ENCODE peak calls at places on chromosomes 7 and 10, in ten cellular contexts. U is A549, E is stomach, D is tibial nerve, H is sigmoid colon, J is body of pancreas, Z is adrenal gland, N is Peyer's patch, V is spleen, P is prostate gland. W is an unnamed sample.
A peak's percentile ranks its signal among the peaks of the same experiment; 100 is the strongest.

GRCh38 chr10:76177945-76178344 is 746.5 kb downstream of the LRMDA start:
- DNase-seq in U (no peak), E (no peak), D (no peak), H (no peak), J (no peak), Z (no peak), N (no peak), V (no peak), P (no peak), W (no peak)

GRCh38 chr10:21927601-21928000 is 75.9 kb downstream of the DNAJC1 start:
- DNase-seq in U (no peak), E (no peak), D (no peak), H (no peak), J (no peak), Z (no peak), N (no peak), V (no peak), P (no peak), W (no peak)

GRCh38 chr7:128938524-128939074 is 872 bp downstream of the IRF5 start:
- DNase-seq in U (no peak), E (no peak), D (no peak), H (peak; percentile 65), J (peak; percentile 35), Z (no peak), N (peak; percentile 35), V (peak; percentile 88), P (no peak), W (no peak)

GRCh38 chr10:100014129-100014762 is 4.5 kb upstream of the DNMBP start:
- DNase-seq in U (no peak), E (no peak), D (no peak), H (no peak), J (no peak), Z (no peak), N (peak; percentile 35), V (no peak), P (no peak), W (no peak)

GRCh38 chr7:20598479-20599419 is 16.7 kb upstream of the ABCB5 start:
- DNase-seq in U (peak; percentile 33), E (no peak), D (no peak), H (no peak), J (no peak), Z (no peak), N (no peak), V (no peak), P (no peak), W (no peak)

GRCh38 chr10:108782411-108782810 is 1140.9 kb downstream of the XPNPEP1 start:
- DNase-seq in U (no peak), E (no peak), D (no peak), H (no peak), J (no peak), Z (no peak), N (no peak), V (no peak), P (no peak), W (no peak)

GRCh38 chr7:96118449-96119001 is 203.4 kb downstream of the SLC25A13 start:
- DNase-seq in U (no peak), E (no peak), D (no peak), H (no peak), J (no peak), Z (no peak), N (no peak), V (no peak), P (no peak), W (no peak)

GRCh38 chr7:80288175-80289122 is 153.8 kb downstream of the GNAI1 start:
- DNase-seq in U (no peak), E (no peak), D (no peak), H (no peak), J (no peak), Z (no peak), N (no peak), V (no peak), P (no peak), W (no peak)

GRCh38 chr7:102063736-102064135 is 222.9 kb upstream of the SH2B2 start:
- DNase-seq in U (peak; percentile 60), E (peak; percentile 66), D (no peak), H (peak; percentile 56), J (no peak), Z (no peak), N (no peak), V (no peak), P (no peak), W (no peak)

GRCh38 chr10:73871915-73872710 is 2.2 kb downstream of the CAMK2G start:
- DNase-seq in U (no peak), E (no peak), D (no peak), H (peak; percentile 80), J (no peak), Z (no peak), N (no peak), V (no peak), P (no peak), W (no peak)

GRCh38 chr7:116249969-116250553 is 39.7 kb downstream of the TES start:
- DNase-seq in U (peak; percentile 45), E (no peak), D (no peak), H (no peak), J (no peak), Z (no peak), N (no peak), V (no peak), P (no peak), W (no peak)

GRCh38 chr10:95517536-95518454 is 43.4 kb downstream of the SORBS1 start:
- DNase-seq in U (no peak), E (peak; percentile 58), D (no peak), H (no peak), J (peak; percentile 83), Z (no peak), N (no peak), V (no peak), P (no peak), W (no peak)

GRCh38 chr7:25259487-25260243 is 31.4 kb upstream of the NPVF start:
- DNase-seq in U (peak; percentile 38), E (peak; percentile 74), D (peak; percentile 22), H (peak; percentile 80), J (peak; percentile 84), Z (peak; percentile 68), N (peak; percentile 62), V (no peak), P (peak; percentile 50), W (no peak)

GRCh38 chr7:116950889-116951351 is 2.4 kb upstream of the ST7 start:
- DNase-seq in U (no peak), E (no peak), D (no peak), H (no peak), J (no peak), Z (no peak), N (no peak), V (no peak), P (no peak), W (no peak)

GRCh38 chr10:132445516-132446194 is 48.7 kb downstream of the PWWP2B start:
- DNase-seq in U (no peak), E (no peak), D (no peak), H (no peak), J (no peak), Z (no peak), N (no peak), V (peak; percentile 81), P (no peak), W (no peak)

GRCh38 chr10:132446195-132446581 is 49.2 kb downstream of the PWWP2B start:
- DNase-seq in U (no peak), E (no peak), D (no peak), H (no peak), J (no peak), Z (no peak), N (no peak), V (peak; percentile 88), P (no peak), W (no peak)

GRCh38 chr10:132447446-132448247 is 50.6 kb downstream of the PWWP2B start:
- DNase-seq in U (no peak), E (peak; percentile 69), D (no peak), H (no peak), J (peak; percentile 64), Z (peak; percentile 71), N (peak; percentile 69), V (peak; percentile 92), P (peak; percentile 68), W (peak; percentile 47)

GRCh38 chr10:132448248-132448731 is 51.3 kb downstream of the PWWP2B start:
- DNase-seq in U (peak; percentile 66), E (peak; percentile 91), D (peak; percentile 66), H (no peak), J (peak; percentile 86), Z (peak; percentile 89), N (peak; percentile 72), V (peak; percentile 92), P (no peak), W (peak; percentile 83)

GRCh38 chr10:132446661-132447445 is 49.9 kb downstream of the PWWP2B start:
- DNase-seq in U (peak; percentile 60), E (peak; percentile 84), D (no peak), H (no peak), J (peak; percentile 86), Z (peak; percentile 53), N (peak; percentile 78), V (peak; percentile 94), P (peak; percentile 49), W (peak; percentile 59)
- TF ChIP-seq POLR2A in U (peak; percentile 5), E (no peak), D (no peak), H (peak; percentile 43), J (peak; percentile 17), Z (no peak), N (peak; percentile 28), V (no peak), P (peak; percentile 52), W (no peak)

DNA sequence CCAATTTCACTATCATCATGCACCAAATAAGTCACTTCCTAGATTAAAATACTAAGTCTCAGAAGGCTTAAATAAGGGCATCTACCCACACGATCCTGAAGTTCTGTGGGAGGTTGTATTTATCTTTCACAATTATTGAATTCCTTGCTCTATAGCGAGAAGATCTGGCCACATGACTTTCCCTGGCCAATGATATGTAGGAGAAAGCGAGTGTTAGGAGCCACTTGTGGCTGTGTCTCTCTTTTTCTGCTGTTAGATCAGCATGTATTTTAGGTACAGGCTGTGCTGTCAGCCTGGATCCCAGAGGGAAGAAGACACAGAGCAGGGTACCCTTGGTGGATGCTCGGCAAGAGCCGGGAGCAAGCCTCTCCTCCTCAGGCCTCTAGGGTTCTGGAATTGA is 131.3 kb upstream of the DPP6 start:
- DNase-seq in U (no peak), E (no peak), D (no peak), H (no peak), J (no peak), Z (no peak), N (no peak), V (no peak), P (no peak), W (no peak)
- H3K9me3 ChIP-seq in U (no peaks in the 10 kb centered on the region), E (no peaks in the 10 kb centered on the region), D (no peaks in the 10 kb centered on the region), H (no peaks in the 10 kb centered on the region), J (no peaks in the 10 kb centered on the region), Z (no peaks in the 10 kb centered on the region), N (no peaks in the 10 kb centered on the region), V (no peaks in the 10 kb centered on the region), P (no peaks in the 10 kb centered on the region), W (no peaks in the 10 kb centered on the region)

GRCh38 chr7:158827411-158828342 is 1.6 kb downstream of the ESYT2 start:
- DNase-seq in U (peak; percentile 44), E (no peak), D (no peak), H (no peak), J (no peak), Z (no peak), N (no peak), V (no peak), P (no peak), W (no peak)
- TF ChIP-seq POLR2A in U (no peak), E (no peak), D (no peak), H (no peak), J (no peak), Z (peak; percentile 63), N (no peak), V (no peak), P (peak; percentile 9), W (no peak)

DNA sequence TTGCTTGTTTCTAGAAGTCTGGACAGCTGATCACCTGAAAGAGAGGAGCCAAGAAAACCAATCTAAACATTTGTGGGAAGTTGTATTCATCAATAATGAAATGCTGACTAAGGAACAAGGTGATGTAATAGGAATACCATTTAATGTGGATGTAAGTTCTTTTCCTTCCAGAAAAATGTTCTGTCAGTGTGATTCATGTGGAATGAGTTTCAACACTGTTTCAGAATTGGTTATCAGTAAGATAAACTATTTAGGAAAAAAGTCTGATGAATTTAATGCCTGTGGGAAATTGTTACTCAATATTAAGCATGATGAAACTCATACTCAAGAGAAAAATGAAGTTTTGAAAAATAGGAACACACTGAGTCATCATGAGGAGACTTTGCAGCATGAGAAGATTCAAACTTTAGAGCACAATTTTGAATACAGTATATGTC is 39.8 kb upstream of the ZNF37A start:
- DNase-seq in U (no peak), E (no peak), D (no peak), H (no peak), J (no peak), Z (no peak), N (no peak), V (no peak), P (no peak), W (no peak)
- H3K9me3 ChIP-seq in U (peaks cover 90% of the 10 kb centered on the region), E (peaks cover 40% of the 10 kb centered on the region), D (peaks cover 50% of the 10 kb centered on the region), H (peaks cover 27% of the 10 kb centered on the region), J (peaks cover 53% of the 10 kb centered on the region), Z (peaks cover 23% of the 10 kb centered on the region), N (no peaks in the 10 kb centered on the region), V (peaks cover 19% of the 10 kb centered on the region), P (no peaks in the 10 kb centered on the region), W (peaks cover 9% of the 10 kb centered on the region)

W was measured in right lobe of liver.